ENCODE peak calls at places on chromosome 4, in six cellular contexts. I is SK-N-SH, V is GM12865, Y is upper lobe of right lung, X is activated B cell treated with CpG ODN at 0.5 μM for 24 hours, E is epithelial cell of proximal tubule. C is an unnamed sample.

GRCh38 chr4:145034727-145035211 is 63.2 kb downstream of the ANAPC10 start:
- DNase-seq in I (no peak), V (no peak), Y (no peak), X (no peak), E (no peak), C (no peak)

GRCh38 chr4:150515135-150515534 is 66.8 kb upstream of the MAB21L2 start:
- DNase-seq in I (no peak), V (no peak), Y (no peak), X (no peak), E (no peak), C (no peak)

GRCh38 chr4:3771932-3772495 is 5.8 kb downstream of the ADRA2C start:
- DNase-seq in I (no peak), V (no peak), Y (no peak), X (no peak), E (no peak), C (no peak)

GRCh38 chr4:110628321-110629213 is 5.7 kb upstream of the PITX2 start:
- DNase-seq in I (no peak), V (no peak), Y (no peak), X (no peak), E (no peak), C (no peak)

GRCh38 chr4:24434193-24434728 is 150.1 kb downstream of the DHX15 start:
- DNase-seq in I (no peak), V (no peak), Y (no peak), X (no peak), E (no peak), C (no peak)

GRCh38 chr4:78018271-78019049 is 38.7 kb upstream of the FRAS1 start:
- DNase-seq in I (no peak), V (no peak), Y (no peak), X (no peak), E (no peak), C (no peak)

GRCh38 chr4:94011190-94011589 is 182.6 kb downstream of the ATOH1 start:
- DNase-seq in I (no peak), V (no peak), Y (no peak), X (no peak), E (no peak), C (no peak)

GRCh38 chr4:59381591-59381990 is 1818.5 kb upstream of the ADGRL3 start:
- DNase-seq in I (no peak), V (no peak), Y (no peak), X (no peak), E (no peak), C (no peak)

GRCh38 chr4:100842856-100843255 is 325.0 kb upstream of the EMCN start:
- DNase-seq in I (no peak), V (no peak), Y (no peak), X (no peak), E (no peak), C (no peak)

GRCh38 chr4:105399535-105400161 is 74.2 kb downstream of the PPA2 start:
- DNase-seq in I (no peak), V (no peak), Y (no peak), X (no peak), E (no peak), C (no peak)

GRCh38 chr4:102850373-102850772 is 18.4 kb upstream of the CISD2 start:
- DNase-seq in I (no peak), V (no peak), Y (no peak), X (no peak), E (no peak), C (no peak)

GRCh38 chr4:6925357-6925836 is 15.8 kb downstream of the TBC1D14 start:
- DNase-seq in I (no peak), V (peak; percentile 37), Y (no peak), X (no peak), E (no peak), C (no peak)

GRCh38 chr4:3472411-3473141 is 9.5 kb downstream of the DOK7 start:
- DNase-seq in I (no peak), V (no peak), Y (no peak), X (no peak), E (no peak), C (no peak)

GRCh38 chr4:92714640-92715039 is 410.9 kb downstream of the GRID2 start:
- DNase-seq in I (no peak), V (no peak), Y (no peak), X (no peak), E (no peak), C (no peak)

GRCh38 chr4:158770671-158771070 is 1.8 kb downstream of the FNIP2 start:
- DNase-seq in I (no peak), V (no peak), Y (no peak), X (no peak), E (no peak), C (no peak)

GRCh38 chr4:158775091-158775651 is 6.3 kb downstream of the FNIP2 start:
- DNase-seq in I (no peak), V (no peak), Y (no peak), X (no peak), E (no peak), C (no peak)

GRCh38 chr4:158769175-158769831 is 477 bp downstream of the FNIP2 start:
- DNase-seq in I (no peak), V (peak; percentile 26), Y (peak; percentile 76), X (peak; percentile 24), E (no peak), C (peak; percentile 53)

GRCh38 chr4:158768577-158769174 is at the start of gene FNIP2:
- DNase-seq in I (peak; percentile 98), V (peak; percentile 67), Y (peak; percentile 92), X (peak; percentile 41), E (no peak), C (peak; percentile 74)

DNA sequence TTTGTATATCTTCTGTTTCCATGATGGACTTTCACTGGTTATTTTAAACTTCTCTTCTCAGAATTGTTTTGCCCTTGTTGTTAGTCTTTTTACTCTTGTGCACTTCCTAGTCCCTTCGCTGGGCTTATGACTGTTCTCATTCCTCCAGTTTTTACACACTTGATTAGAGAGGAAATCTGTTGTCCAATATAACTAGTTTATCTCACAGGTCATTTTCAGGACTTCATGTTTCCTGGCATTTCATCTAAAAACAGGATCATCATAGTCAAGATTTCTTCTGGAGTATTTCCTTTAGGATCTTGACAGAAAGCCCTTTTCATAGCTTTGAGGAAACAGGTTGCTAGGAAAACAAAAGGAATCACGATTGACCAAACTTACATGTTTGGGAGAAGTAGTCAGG is 3.0 kb downstream of the FNIP2 start:
- DNase-seq in I (no peak), V (no peak), Y (no peak), X (no peak), E (no peak), C (no peak)
- TF ChIP-seq CTCF in I (no peak), V (no peak), Y (no peak), X (no peak), E (no peak), C (no peak)

DNA sequence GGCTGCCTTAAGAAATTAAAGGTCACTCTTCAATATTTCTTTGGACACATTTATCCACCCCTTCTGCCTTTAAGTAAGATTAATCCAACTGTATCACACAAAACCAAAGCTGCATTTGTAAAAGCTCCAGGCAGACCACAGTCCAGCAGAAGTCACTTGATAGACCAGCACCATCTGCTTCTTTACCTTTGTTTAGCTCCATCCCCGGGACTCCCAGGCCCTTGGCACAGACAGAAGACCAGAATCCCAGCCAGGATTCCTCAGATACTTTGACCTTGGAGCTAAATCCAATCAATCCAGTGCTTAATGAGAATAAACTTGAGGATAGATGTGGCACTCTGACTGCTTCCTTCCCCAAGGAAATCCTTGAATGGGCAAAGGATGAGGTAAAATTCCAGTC is 333.1 kb upstream of the RASGEF1B start:
- DNase-seq in I (no peak), V (no peak), Y (no peak), X (no peak), E (no peak), C (no peak)
- TF ChIP-seq CTCF in I (no peak), V (no peak), Y (no peak), X (no peak), E (no peak), C (no peak)

GRCh38 chr4:48429709-48430474 is 53.3 kb upstream of the SLC10A4 start:
- DNase-seq in I (no peak), V (no peak), Y (no peak), X (no peak), E (no peak), C (no peak)
- TF ChIP-seq CTCF in I (no peak), V (no peak), Y (no peak), X (no peak), E (no peak), C (no peak)

GRCh38 chr4:175106301-175106700 is 188.1 kb downstream of the ADAM29 start:
- DNase-seq in I (no peak), V (no peak), Y (no peak), X (no peak), E (no peak), C (no peak)

GRCh38 chr4:175109933-175110332 is 191.8 kb downstream of the ADAM29 start:
- DNase-seq in I (no peak), V (peak; percentile 65), Y (no peak), X (no peak), E (no peak), C (no peak)
- TF ChIP-seq CTCF in I (no peak), V (peak; percentile 55), Y (no peak), X (no peak), E (no peak), C (no peak)